ENCODE peak calls at places on chromosome 20, in six cellular contexts. X is colonic mucosa, Z is tibial artery, G is psoas muscle, F is cardiac muscle cell, P is sigmoid colon. V is an unnamed sample.

GRCh38 chr20:35134472-35134871 is 12.7 kb downstream of the EDEM2 start:
- DNase-seq in P (no peak), G (no peak), Z (peak; percentile 68), X (no peak), F (peak; percentile 2), V (no peak)

GRCh38 chr20:39857188-39857587 is 831.8 kb downstream of the MAFB start:
- DNase-seq in X (no peak), Z (no peak), P (no peak), F (no peak), G (no peak), V (no peak)

GRCh38 chr20:51562334-51563140 is 20.0 kb upstream of the NFATC2 start:
- DNase-seq in G (peak; percentile 82), P (peak; percentile 94), Z (peak; percentile 87), F (peak; percentile 81), X (peak; percentile 66), V (peak; percentile 71)

GRCh38 chr20:47736570-47737152 is 48.6 kb downstream of the SULF2 start:
- DNase-seq in G (no peak), P (no peak), X (no peak), Z (no peak), F (no peak), V (no peak)

GRCh38 chr20:52103469-52103910 is 88.1 kb downstream of the ZFP64 start:
- DNase-seq in G (no peak), X (no peak), P (no peak), F (no peak), Z (no peak), V (peak; percentile 54)

GRCh38 chr20:41169791-41170351 is 32.5 kb downstream of the PLCG1 start:
- DNase-seq in Z (peak; percentile 19), G (peak; percentile 42), F (no peak), P (no peak), X (peak; percentile 16), V (peak; percentile 93)

GRCh38 chr20:63962426-63963347 is 6.5 kb upstream of the UCKL1 start:
- DNase-seq in Z (no peak), G (peak; percentile 58), X (no peak), P (no peak), F (no peak), V (no peak)

GRCh38 chr20:33622705-33623390 is 39.3 kb upstream of the C20orf144 start:
- DNase-seq in X (no peak), F (no peak), G (no peak), P (no peak), Z (no peak), V (no peak)

GRCh38 chr20:50628853-50629674 is 62.3 kb downstream of the RIPOR3 start:
- DNase-seq in X (no peak), G (no peak), Z (no peak), F (no peak), P (no peak), V (no peak)

GRCh38 chr20:63453029-63453523 is 19.4 kb downstream of the KCNQ2 start:
- DNase-seq in P (no peak), G (no peak), Z (no peak), X (no peak), F (no peak), V (no peak)

GRCh38 chr20:63940071-63940471 is 16.1 kb downstream of the UCKL1 start:
- DNase-seq in Z (no peak), G (peak; percentile 48), P (peak; percentile 67), X (no peak), F (no peak), V (no peak)

GRCh38 chr20:33159713-33160112 is 8.2 kb upstream of the BPIFA2 start:
- DNase-seq in Z (no peak), P (no peak), G (no peak), F (no peak), X (no peak), V (no peak)

GRCh38 chr20:46073443-46073842 is 16.3 kb downstream of the NCOA5 start:
- DNase-seq in Z (no peak), G (no peak), F (no peak), P (no peak), X (no peak), V (peak; percentile 72)

GRCh38 chr20:10429443-10429981 is 4.5 kb downstream of the MKKS start:
- DNase-seq in G (no peak), F (no peak), X (peak; percentile 53), P (no peak), Z (no peak), V (no peak)

GRCh38 chr20:50919567-50919966 is 11.7 kb downstream of the ADNP start:
- DNase-seq in X (no peak), P (peak; percentile 79), F (no peak), Z (peak; percentile 36), G (peak; percentile 74), V (peak; percentile 98)

GRCh38 chr20:47126709-47127108 is 229.8 kb downstream of the ZMYND8 start:
- DNase-seq in X (no peak), P (no peak), F (no peak), Z (no peak), G (no peak), V (no peak)

GRCh38 chr20:16476032-16476431 is 97.2 kb downstream of the KIF16B start:
- DNase-seq in Z (no peak), P (no peak), F (peak; percentile 41), G (no peak), X (no peak), V (peak; percentile 60)

GRCh38 chr20:43681991-43682410 is 15.1 kb downstream of the MYBL2 start:
- DNase-seq in P (no peak), G (no peak), X (no peak), Z (no peak), F (no peak), V (no peak)

GRCh38 chr20:19977373-19977770 is 39.8 kb upstream of the NAA20 start:
- DNase-seq in P (no peak), Z (no peak), G (peak; percentile 64), F (no peak), X (no peak), V (no peak)

GRCh38 chr20:50872562-50873288 is 58.5 kb downstream of the ADNP start:
- DNase-seq in P (no peak), X (no peak), Z (no peak), F (no peak), G (no peak), V (no peak)

GRCh38 chr20:32820698-32821378 is 1.1 kb downstream of the MAPRE1 start:
- DNase-seq in P (peak; percentile 67), Z (no peak), F (no peak), X (peak; percentile 23), G (no peak), V (no peak)

GRCh38 chr20:38178065-38178471 is 13.0 kb upstream of the TGM2 start:
- DNase-seq in G (no peak), P (peak; percentile 50), Z (no peak), X (no peak), F (no peak), V (no peak)
- H3K4me3 ChIP-seq in G (no peak overlapping the region), P (no peak overlapping the region), Z (no peak overlapping the region), X (no peak overlapping the region), F (no peak overlapping the region), V (no peak overlapping the region)

DNA sequence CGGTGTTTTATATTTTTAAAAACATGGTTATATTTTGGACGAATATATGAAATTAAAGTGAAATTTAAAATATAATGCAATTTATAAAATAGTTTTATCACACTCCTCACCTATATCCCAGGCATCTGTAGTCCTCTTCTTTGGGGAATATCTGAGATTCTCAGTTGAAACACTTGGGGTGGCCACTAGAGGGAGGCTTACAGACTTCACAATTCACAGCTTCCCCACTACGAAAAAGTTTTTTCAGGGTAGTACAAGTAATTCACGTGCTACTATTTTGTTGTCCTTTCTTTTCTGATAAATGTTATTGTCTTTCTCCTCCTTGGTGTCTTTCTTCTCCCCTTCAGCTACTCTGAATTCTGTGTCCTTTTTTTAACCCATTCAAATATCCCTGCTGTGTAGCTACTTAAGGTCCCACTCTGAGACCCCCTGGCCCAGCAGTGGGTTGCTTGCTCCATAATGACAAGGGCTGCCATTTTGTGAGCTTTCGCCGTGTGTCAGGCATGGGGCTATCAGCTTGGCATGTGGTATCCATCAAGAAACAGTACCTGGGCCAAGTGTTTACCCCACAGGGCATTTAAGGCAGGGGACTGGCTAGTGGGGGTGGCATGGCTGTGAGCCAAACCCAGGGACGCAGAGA is 43.6 kb upstream of the PHACTR3 start:
- DNase-seq in Z (no peak), G (no peak), F (no peak), X (no peak), P (no peak), V (no peak)
- TF ChIP-seq CTCF in Z (peak; percentile 22), G (peak; percentile 25), F (peak; percentile 56), X (peak; percentile 44), P (peak; percentile 21), V (no peak)

GRCh38 chr20:21003902-21004301 is 102.3 kb downstream of the LINC00237 start:
- DNase-seq in X (no peak), G (no peak), F (no peak), P (no peak), Z (no peak), V (no peak)
- H3K27me3 ChIP-seq in X (no peaks in the 10 kb centered on the region), G (no peaks in the 10 kb centered on the region), F (no peaks in the 10 kb centered on the region), P (no peaks in the 10 kb centered on the region), Z (no peaks in the 10 kb centered on the region), V (no peaks in the 10 kb centered on the region)

GRCh38 chr20:62131560-62132320 is 9.5 kb downstream of the LSM14B start:
- DNase-seq in Z (no peak), P (no peak), G (no peak), X (no peak), F (no peak), V (no peak)
- H3K4me3 ChIP-seq in Z (no peak overlapping the region), P (no peak overlapping the region), G (no peak overlapping the region), X (no peak overlapping the region), F (no peak overlapping the region), V (no peak overlapping the region)

V was measured in bronchial epithelial cell.